ENCODE peak calls at places on chromosomes 11 and 22, in four cellular contexts. V, D, E and C are unnamed samples.
A peak's percentile ranks its signal among the peaks of the same experiment; 100 is the strongest.

GRCh38 chr11:43787823-43788222 is 92.8 kb upstream of the ALKBH3 start:
- DNase-seq in V (no peak), D (no peak), E (no peak), C (no peak)

GRCh38 chr11:97657852-97658251 is 1268.0 kb downstream of the JRKL start:
- DNase-seq in D (no peak), V (no peak), E (no peak), C (no peak)

GRCh38 chr11:83007909-83008580 is 63.7 kb downstream of the RAB30 start:
- DNase-seq in V (no peak), E (no peak), D (peak; percentile 56), C (no peak)

GRCh38 chr22:31350410-31350863 is 4.3 kb upstream of the PATZ1 start:
- DNase-seq in V (no peak), E (no peak), D (peak; percentile 45), C (no peak)

GRCh38 chr11:7251487-7251835 is 243 bp upstream of the SYT9 start:
- DNase-seq in V (no peak), E (no peak), D (no peak), C (no peak)

GRCh38 chr11:72578051-72578450 is 96.2 kb downstream of the PDE2A start:
- DNase-seq in D (no peak), E (no peak), V (no peak), C (no peak)

GRCh38 chr22:36968249-36968964 is 50.8 kb downstream of the TST start:
- DNase-seq in E (no peak), V (no peak), D (no peak), C (no peak)

GRCh38 chr11:26286472-26287066 is 45.4 kb upstream of the ANO3 start:
- DNase-seq in E (no peak), V (peak; percentile 39), D (peak; percentile 53), C (peak; percentile 15)

GRCh38 chr11:113376156-113376555 is 11.4 kb upstream of the ANKK1 start:
- DNase-seq in D (peak; percentile 73), E (no peak), V (no peak), C (no peak)

GRCh38 chr22:42747701-42748513 is 27.2 kb upstream of the A4GALT start:
- DNase-seq in V (peak; percentile 86), D (peak; percentile 73), E (no peak), C (no peak)

GRCh38 chr11:10930961-10931760 is 73.3 kb upstream of the ZBED5 start:
- DNase-seq in E (peak; percentile 29), D (peak; percentile 93), V (peak; percentile 80), C (no peak)

GRCh38 chr11:120172921-120173705 is 35.2 kb upstream of the TRIM29 start:
- DNase-seq in V (no peak), D (no peak), E (no peak), C (no peak)

GRCh38 chr11:123494195-123495050 is 64.4 kb downstream of the GRAMD1B start:
- DNase-seq in E (no peak), D (peak; percentile 51), V (peak; percentile 14), C (no peak)

GRCh38 chr22:26673485-26673884 is 16.1 kb downstream of the MIAT start:
- DNase-seq in D (no peak), E (no peak), V (no peak), C (no peak)

GRCh38 chr22:46379301-46379930 is 43.9 kb downstream of the TRMU start:
- DNase-seq in D (no peak), E (no peak), V (no peak), C (no peak)
- H3K4me3 ChIP-seq in D (no peak overlapping the region), E (no peak overlapping the region), V (no peak overlapping the region), C (no peak overlapping the region)

GRCh38 chr11:59196777-59197176 is 15.9 kb downstream of the MPEG1 start:
- DNase-seq in D (no peak), V (no peak), E (no peak), C (no peak)
- H3K4me3 ChIP-seq in D (no peak overlapping the region), V (no peak overlapping the region), E (no peak overlapping the region), C (no peak overlapping the region)

DNA sequence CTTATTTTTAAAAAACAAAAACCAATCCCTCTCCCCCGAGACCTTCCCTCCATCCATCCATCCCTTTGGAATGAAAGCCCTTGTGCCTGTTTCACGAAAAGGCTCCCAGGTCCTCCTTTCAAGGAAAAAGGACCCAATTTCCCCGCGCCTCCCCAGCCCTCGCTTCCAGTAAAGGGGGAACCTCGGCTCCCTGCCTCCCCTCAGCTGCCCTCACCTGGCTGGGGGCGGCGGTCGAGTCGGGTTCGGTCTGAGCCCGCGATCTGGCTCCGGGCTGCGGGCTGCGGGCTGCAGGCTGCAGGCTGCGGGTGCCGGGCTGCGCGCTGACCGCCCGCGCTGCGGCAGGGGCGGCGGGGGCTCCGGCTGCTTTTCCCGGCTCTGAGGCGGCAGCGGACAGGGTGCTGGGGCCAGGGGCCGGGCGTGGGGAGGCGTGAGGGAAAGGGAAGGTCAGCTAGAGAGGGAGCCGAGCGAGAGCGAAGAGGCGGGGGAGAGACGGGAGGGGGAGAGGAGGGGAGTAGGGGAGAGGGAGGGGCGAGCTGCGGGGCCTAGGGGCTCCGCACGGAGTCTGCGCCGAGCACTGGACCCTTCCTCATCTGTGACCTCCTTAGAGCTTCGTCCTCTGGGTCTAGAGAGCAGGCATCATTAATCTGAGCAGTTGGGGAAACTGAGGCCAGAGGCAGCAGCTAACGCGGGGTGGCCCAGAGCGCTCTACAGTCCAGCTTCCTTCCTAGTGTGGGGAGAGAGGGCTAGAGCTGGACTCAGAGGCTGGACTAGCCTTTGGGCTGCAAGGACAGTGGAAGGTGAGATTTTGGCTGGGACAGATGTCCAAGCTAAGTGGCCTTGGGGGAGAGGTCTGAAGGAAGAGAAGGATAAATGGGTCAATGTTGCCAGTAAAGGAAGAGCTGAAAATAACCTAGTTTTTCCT is at the start of gene C1QTNF4:
- DNase-seq in E (no peak), V (no peak), D (no peak), C (no peak)
- H3K4me3 ChIP-seq in E (no peak within 1 kb of the TSS), V (peak within 1 kb of the TSS; percentile 6), D (peak within 1 kb of the TSS; percentile 55), C (no peak within 1 kb of the TSS)

GRCh38 chr11:69009441-69010211 is 3.4 kb downstream of the MRGPRF start:
- DNase-seq in V (no peak), D (no peak), E (no peak), C (no peak)

GRCh38 chr11:69010361-69010891 is 2.6 kb downstream of the MRGPRF start:
- DNase-seq in V (no peak), D (no peak), E (no peak), C (no peak)

GRCh38 chr11:69012092-69013008 is 696 bp downstream of the MRGPRF start:
- DNase-seq in D (peak; percentile 34), V (no peak), E (no peak), C (no peak)

GRCh38 chr11:69011624-69012091 is 1.4 kb downstream of the MRGPRF start:
- DNase-seq in E (no peak), D (no peak), V (no peak), C (no peak)

GRCh38 chr11:69010964-69011623 is 2.0 kb downstream of the MRGPRF start:
- DNase-seq in E (no peak), V (peak; percentile 73), D (peak; percentile 88), C (peak; percentile 39)
- H3K4me3 ChIP-seq in E (no peak overlapping the region), V (peak overlapping the region; percentile 21), D (no peak overlapping the region), C (peak overlapping the region; percentile 38)

GRCh38 chr22:38270091-38270972 is 2.5 kb downstream of the TMEM184B start:
- DNase-seq in D (no peak), E (no peak), V (peak; percentile 34), C (no peak)
- H3K4me3 ChIP-seq in D (no peak overlapping the region), E (no peak overlapping the region), V (peak overlapping the region; percentile 8), C (no peak overlapping the region)